ENCODE peak calls at places on chromosomes 3 and 15, in five cellular contexts. G is AG04450, E is ovary, P is kidney, I is suprapubic skin. C is an unnamed sample.

GRCh38 chr15:32956006-32956405 is 238.2 kb downstream of the GREM1 start:
- DNase-seq in G (peak; percentile 81), I (no peak), P (no peak), E (no peak), C (peak; percentile 38)

GRCh38 chr3:125119752-125120369 is 64.1 kb upstream of the HEG1 start:
- DNase-seq in I (no peak), P (no peak), G (no peak), E (no peak), C (no peak)

GRCh38 chr3:96966181-96966929 is 152.0 kb downstream of the EPHA6 start:
- DNase-seq in I (no peak), E (no peak), G (no peak), P (no peak), C (no peak)

GRCh38 chr3:21839592-21839991 is 88.6 kb upstream of the ZNF385D start:
- DNase-seq in P (no peak), I (no peak), G (no peak), E (no peak), C (no peak)

GRCh38 chr15:95946946-95947345 is 383.6 kb upstream of the NR2F2 start:
- DNase-seq in G (no peak), E (no peak), I (no peak), P (no peak), C (no peak)

GRCh38 chr15:25933456-25934158 is 70.5 kb upstream of the ATP10A start:
- DNase-seq in P (peak; percentile 87), G (peak; percentile 57), I (peak; percentile 71), E (peak; percentile 12), C (peak; percentile 79)

GRCh38 chr15:87599616-87600015 is 656.9 kb downstream of the NTRK3 start:
- DNase-seq in I (no peak), P (no peak), E (no peak), G (peak; percentile 11), C (no peak)

GRCh38 chr3:159652452-159652851 is 336.2 kb upstream of the IL12A start:
- DNase-seq in I (no peak), P (no peak), E (no peak), G (no peak), C (no peak)

GRCh38 chr3:113697192-113698090 is 999 bp upstream of the USF3 start:
- DNase-seq in E (peak; percentile 33), I (peak; percentile 68), P (no peak), G (no peak), C (no peak)

GRCh38 chr15:65723786-65724354 is 68.2 kb downstream of the DENND4A start:
- DNase-seq in I (no peak), E (no peak), G (no peak), P (no peak), C (no peak)

GRCh38 chr3:114393367-114394072 is 99.7 kb downstream of the TIGIT start:
- DNase-seq in G (no peak), E (no peak), I (no peak), P (no peak), C (no peak)

GRCh38 chr3:189569473-189569872 is 61.7 kb upstream of the TP63 start:
- DNase-seq in I (no peak), P (no peak), E (no peak), G (no peak), C (no peak)

GRCh38 chr3:73004316-73004715 is 7.7 kb downstream of the PPP4R2 start:
- DNase-seq in G (no peak), E (no peak), P (no peak), I (no peak), C (no peak)

GRCh38 chr3:192409838-192410683 is 317.3 kb downstream of the FGF12 start:
- DNase-seq in E (no peak), G (no peak), I (no peak), P (peak; percentile 71), C (peak; percentile 35)

GRCh38 chr15:86916671-86917450 is 837.2 kb downstream of the AGBL1 start:
- DNase-seq in P (no peak), E (no peak), I (no peak), G (no peak), C (no peak)

GRCh38 chr3:21718161-21718765 is 32.7 kb downstream of the ZNF385D start:
- DNase-seq in E (no peak), I (no peak), P (no peak), G (peak; percentile 84), C (no peak)

GRCh38 chr3:10985181-10985580 is 7.4 kb upstream of the SLC6A1 start:
- DNase-seq in P (no peak), E (no peak), G (no peak), I (no peak), C (no peak)

GRCh38 chr15:64532921-64533320 is 72.5 kb downstream of the ZNF609 start:
- DNase-seq in G (no peak), P (no peak), I (no peak), E (no peak), C (no peak)

GRCh38 chr3:100069472-100069871 is 44.8 kb downstream of the FILIP1L start:
- DNase-seq in I (no peak), E (no peak), P (no peak), G (no peak), C (no peak)

GRCh38 chr3:100075163-100075562 is 39.1 kb downstream of the FILIP1L start:
- DNase-seq in I (no peak), G (no peak), E (no peak), P (no peak), C (no peak)

GRCh38 chr3:100073555-100074307 is 40.6 kb downstream of the FILIP1L start:
- DNase-seq in E (peak; percentile 63), G (peak; percentile 95), P (peak; percentile 54), I (no peak), C (peak; percentile 48)

GRCh38 chr3:100073049-100073422 is 41.3 kb downstream of the FILIP1L start:
- DNase-seq in P (no peak), I (no peak), E (no peak), G (no peak), C (no peak)

GRCh38 chr3:100072328-100073048 is 41.8 kb downstream of the FILIP1L start:
- DNase-seq in G (no peak), E (no peak), P (no peak), I (no peak), C (no peak)
- H3K4me3 ChIP-seq in G (no peak overlapping the region), E (no peak overlapping the region), P (no peak overlapping the region), I (no peak overlapping the region), C (no peak overlapping the region)

GRCh38 chr3:57261929-57262328 is 30.6 kb downstream of the ASB14 start:
- DNase-seq in E (no peak), P (no peak), I (no peak), G (no peak), C (no peak)

GRCh38 chr3:57257678-57258077 is 30.1 kb downstream of the APPL1 start:
- DNase-seq in I (no peak), P (no peak), E (no peak), G (no peak), C (no peak)

GRCh38 chr3:57261119-57261518 is 31.4 kb downstream of the ASB14 start:
- DNase-seq in I (no peak), E (no peak), G (no peak), P (no peak), C (no peak)

GRCh38 chr3:57252404-57252803 is 24.9 kb downstream of the APPL1 start:
- DNase-seq in I (no peak), G (no peak), P (no peak), E (no peak), C (no peak)

GRCh38 chr3:57256844-57257243 is 29.3 kb downstream of the APPL1 start:
- DNase-seq in I (no peak), G (no peak), P (no peak), E (no peak), C (no peak)
- H3K27ac ChIP-seq in I (no peak overlapping the region), G (no peak overlapping the region), P (no peak overlapping the region), E (no peak overlapping the region), C (no peak overlapping the region)

GRCh38 chr3:52265387-52265786 is 13.1 kb downstream of the WDR82 start:
- DNase-seq in I (no peak), E (no peak), G (no peak), P (no peak), C (no peak)
- TF ChIP-seq CTCF in I (no peak), E (no peak), G (no peak), P (no peak), C (no peak)

GRCh38 chr3:112321867-112322652 is 10.9 kb upstream of the CD200 start:
- DNase-seq in G (no peak), P (no peak), E (no peak), I (no peak), C (no peak)
- H3K4me3 ChIP-seq in G (no peak overlapping the region), P (no peak overlapping the region), E (no peak overlapping the region), I (no peak overlapping the region), C (no peak overlapping the region)

GRCh38 chr15:37108725-37109124 is 8.4 kb upstream of the MEIS2 start:
- DNase-seq in I (no peak), G (no peak), P (no peak), E (no peak), C (no peak)

GRCh38 chr15:37111427-37111717 is 11.0 kb upstream of the MEIS2 start:
- DNase-seq in E (no peak), P (no peak), G (no peak), I (no peak), C (peak; percentile 35)

GRCh38 chr15:37109151-37109912 is 9.0 kb upstream of the MEIS2 start:
- DNase-seq in G (no peak), P (no peak), I (no peak), E (no peak), C (peak; percentile 62)

GRCh38 chr15:37107754-37108724 is 7.7 kb upstream of the MEIS2 start:
- DNase-seq in E (no peak), G (no peak), P (no peak), I (no peak), C (no peak)

GRCh38 chr15:37109952-37110630 is 9.7 kb upstream of the MEIS2 start:
- DNase-seq in E (no peak), G (no peak), P (peak; percentile 88), I (peak; percentile 62), C (peak; percentile 71)
- H3K27ac ChIP-seq in E (no peak overlapping the region), G (no peak overlapping the region), P (peak overlapping the region; percentile 84), I (no peak overlapping the region), C (peak overlapping the region; percentile 95)

GRCh38 chr3:146145642-146146041 is 15.3 kb downstream of the PLOD2 start:
- DNase-seq in G (no peak), P (no peak), E (no peak), I (no peak), C (no peak)

GRCh38 chr3:146142757-146143156 is 18.2 kb downstream of the PLOD2 start:
- DNase-seq in I (no peak), E (no peak), P (no peak), G (no peak), C (no peak)

GRCh38 chr3:146152841-146153240 is 8.1 kb downstream of the PLOD2 start:
- DNase-seq in E (no peak), P (peak; percentile 87), G (no peak), I (no peak), C (no peak)

GRCh38 chr3:146153429-146153828 is 7.6 kb downstream of the PLOD2 start:
- DNase-seq in P (no peak), G (no peak), E (no peak), I (no peak), C (no peak)

GRCh38 chr3:146148468-146148931 is 12.5 kb downstream of the PLOD2 start:
- DNase-seq in I (no peak), P (no peak), E (no peak), G (no peak), C (no peak)
- TF ChIP-seq CTCF in I (no peak), P (no peak), E (peak; percentile 34), G (peak; percentile 51), C (peak; percentile 1)